ENCODE peak calls at places on chromosomes 12 and 14, in ten cellular contexts. One of them, this sample, is unnamed.

GRCh38 chr14:98069712-98070133 is 1202.3 kb downstream of the BCL11B start:
- DNase-seq in cardiac muscle cell: no peak
- DNase-seq in CD8-positive, alpha-beta T cell: no peak
- DNase-seq in A549: peak; percentile 4
- DNase-seq in tibial artery: no peak
- DNase-seq in IMR-90: no peak
- DNase-seq in body of pancreas: peak; percentile 14
- DNase-seq in neural progenitor cell: peak; percentile 42
- DNase-seq in CD4-positive, alpha-beta T cell: no peak
- DNase-seq in dorsolateral prefrontal cortex: no peak
- DNase-seq in this sample: no peak

GRCh38 chr12:88309546-88309945 is 167.4 kb downstream of the TMTC3 start:
- DNase-seq in A549: no peak
- DNase-seq in cardiac muscle cell: peak; percentile 59
- DNase-seq in CD4-positive, alpha-beta T cell: no peak
- DNase-seq in IMR-90: peak; percentile 83
- DNase-seq in body of pancreas: no peak
- DNase-seq in neural progenitor cell: no peak
- DNase-seq in CD8-positive, alpha-beta T cell: no peak
- DNase-seq in tibial artery: no peak
- DNase-seq in dorsolateral prefrontal cortex: no peak
- DNase-seq in this sample: no peak

GRCh38 chr12:89685363-89685972 is 23.2 kb downstream of the ATP2B1 start:
- DNase-seq in CD4-positive, alpha-beta T cell: no peak
- DNase-seq in A549: no peak
- DNase-seq in tibial artery: no peak
- DNase-seq in dorsolateral prefrontal cortex: no peak
- DNase-seq in cardiac muscle cell: no peak
- DNase-seq in body of pancreas: no peak
- DNase-seq in CD8-positive, alpha-beta T cell: no peak
- DNase-seq in IMR-90: no peak
- DNase-seq in neural progenitor cell: no peak
- DNase-seq in this sample: no peak

GRCh38 chr12:65824314-65824563 is at the start of gene HMGA2:
- DNase-seq in IMR-90: peak; percentile 84
- DNase-seq in cardiac muscle cell: no peak
- DNase-seq in tibial artery: no peak
- DNase-seq in CD4-positive, alpha-beta T cell: no peak
- DNase-seq in neural progenitor cell: no peak
- DNase-seq in dorsolateral prefrontal cortex: no peak
- DNase-seq in body of pancreas: peak; percentile 35
- DNase-seq in CD8-positive, alpha-beta T cell: no peak
- DNase-seq in A549: no peak
- DNase-seq in this sample: no peak

GRCh38 chr12:115419145-115419646 is 735.2 kb upstream of the TBX3 start:
- DNase-seq in A549: no peak
- DNase-seq in CD8-positive, alpha-beta T cell: no peak
- DNase-seq in dorsolateral prefrontal cortex: no peak
- DNase-seq in neural progenitor cell: no peak
- DNase-seq in IMR-90: no peak
- DNase-seq in CD4-positive, alpha-beta T cell: no peak
- DNase-seq in tibial artery: no peak
- DNase-seq in cardiac muscle cell: no peak
- DNase-seq in body of pancreas: no peak
- DNase-seq in this sample: no peak

GRCh38 chr14:24605435-24606190 is 3.9 kb downstream of the GZMH start:
- DNase-seq in CD8-positive, alpha-beta T cell: peak; percentile 75
- DNase-seq in body of pancreas: peak; percentile 29
- DNase-seq in cardiac muscle cell: no peak
- DNase-seq in CD4-positive, alpha-beta T cell: peak; percentile 68
- DNase-seq in IMR-90: no peak
- DNase-seq in A549: peak; percentile 23
- DNase-seq in neural progenitor cell: peak; percentile 53
- DNase-seq in dorsolateral prefrontal cortex: no peak
- DNase-seq in tibial artery: no peak
- DNase-seq in this sample: no peak

GRCh38 chr12:68113644-68114043 is 45.9 kb downstream of the IFNG start:
- DNase-seq in A549: peak; percentile 17
- DNase-seq in CD8-positive, alpha-beta T cell: peak; percentile 60
- DNase-seq in cardiac muscle cell: no peak
- DNase-seq in IMR-90: no peak
- DNase-seq in body of pancreas: no peak
- DNase-seq in neural progenitor cell: peak; percentile 22
- DNase-seq in tibial artery: no peak
- DNase-seq in dorsolateral prefrontal cortex: no peak
- DNase-seq in CD4-positive, alpha-beta T cell: no peak
- DNase-seq in this sample: no peak

GRCh38 chr14:61653507-61653906 is 41.8 kb upstream of the HIF1A start:
- DNase-seq in cardiac muscle cell: peak; percentile 84
- DNase-seq in tibial artery: no peak
- DNase-seq in IMR-90: peak; percentile 88
- DNase-seq in CD4-positive, alpha-beta T cell: no peak
- DNase-seq in dorsolateral prefrontal cortex: no peak
- DNase-seq in neural progenitor cell: no peak
- DNase-seq in A549: peak; percentile 21
- DNase-seq in CD8-positive, alpha-beta T cell: no peak
- DNase-seq in body of pancreas: no peak
- DNase-seq in this sample: no peak

GRCh38 chr12:19499030-19499429 is 59.7 kb downstream of the AEBP2 start:
- DNase-seq in CD4-positive, alpha-beta T cell: no peak
- DNase-seq in A549: no peak
- DNase-seq in CD8-positive, alpha-beta T cell: no peak
- DNase-seq in dorsolateral prefrontal cortex: no peak
- DNase-seq in IMR-90: no peak
- DNase-seq in neural progenitor cell: no peak
- DNase-seq in tibial artery: no peak
- DNase-seq in cardiac muscle cell: no peak
- DNase-seq in body of pancreas: peak; percentile 22
- DNase-seq in this sample: no peak

GRCh38 chr14:69637503-69638030 is 26.2 kb downstream of the SUSD6 start:
- DNase-seq in tibial artery: no peak
- DNase-seq in cardiac muscle cell: no peak
- DNase-seq in IMR-90: no peak
- DNase-seq in dorsolateral prefrontal cortex: no peak
- DNase-seq in A549: no peak
- DNase-seq in neural progenitor cell: peak; percentile 56
- DNase-seq in body of pancreas: no peak
- DNase-seq in CD8-positive, alpha-beta T cell: no peak
- DNase-seq in CD4-positive, alpha-beta T cell: no peak
- DNase-seq in this sample: no peak

GRCh38 chr14:23557521-23557920 is 1.4 kb downstream of the THTPA start:
- DNase-seq in body of pancreas: no peak
- DNase-seq in neural progenitor cell: no peak
- DNase-seq in CD4-positive, alpha-beta T cell: no peak
- DNase-seq in A549: no peak
- DNase-seq in CD8-positive, alpha-beta T cell: no peak
- DNase-seq in cardiac muscle cell: no peak
- DNase-seq in tibial artery: no peak
- DNase-seq in IMR-90: no peak
- DNase-seq in dorsolateral prefrontal cortex: no peak
- DNase-seq in this sample: no peak
- H3K27ac ChIP-seq in body of pancreas: no peak overlapping the region
- H3K27ac ChIP-seq in neural progenitor cell: no peak overlapping the region
- H3K27ac ChIP-seq in CD4-positive, alpha-beta T cell: peak overlapping the region; percentile 5
- H3K27ac ChIP-seq in A549: peak overlapping the region; percentile 98
- H3K27ac ChIP-seq in CD8-positive, alpha-beta T cell: no peak overlapping the region
- H3K27ac ChIP-seq in cardiac muscle cell: no peak overlapping the region
- H3K27ac ChIP-seq in tibial artery: peak overlapping the region; percentile 95
- H3K27ac ChIP-seq in IMR-90: no peak overlapping the region
- H3K27ac ChIP-seq in dorsolateral prefrontal cortex: peak overlapping the region; percentile 7
- H3K27ac ChIP-seq in this sample: no peak overlapping the region

GRCh38 chr12:6065131-6065871 is 59.2 kb downstream of the VWF start:
- DNase-seq in A549: no peak
- DNase-seq in IMR-90: no peak
- DNase-seq in dorsolateral prefrontal cortex: no peak
- DNase-seq in tibial artery: no peak
- DNase-seq in CD4-positive, alpha-beta T cell: no peak
- DNase-seq in cardiac muscle cell: no peak
- DNase-seq in body of pancreas: no peak
- DNase-seq in CD8-positive, alpha-beta T cell: no peak
- DNase-seq in neural progenitor cell: no peak
- DNase-seq in this sample: no peak

GRCh38 chr12:6065872-6066217 is 58.6 kb downstream of the VWF start:
- DNase-seq in CD4-positive, alpha-beta T cell: no peak
- DNase-seq in tibial artery: no peak
- DNase-seq in dorsolateral prefrontal cortex: peak; percentile 47
- DNase-seq in CD8-positive, alpha-beta T cell: no peak
- DNase-seq in IMR-90: no peak
- DNase-seq in neural progenitor cell: no peak
- DNase-seq in A549: no peak
- DNase-seq in cardiac muscle cell: no peak
- DNase-seq in body of pancreas: no peak
- DNase-seq in this sample: no peak

GRCh38 chr12:6066651-6067050 is 57.8 kb downstream of the VWF start:
- DNase-seq in cardiac muscle cell: no peak
- DNase-seq in IMR-90: no peak
- DNase-seq in neural progenitor cell: no peak
- DNase-seq in CD8-positive, alpha-beta T cell: no peak
- DNase-seq in body of pancreas: no peak
- DNase-seq in tibial artery: no peak
- DNase-seq in dorsolateral prefrontal cortex: no peak
- DNase-seq in A549: no peak
- DNase-seq in CD4-positive, alpha-beta T cell: no peak
- DNase-seq in this sample: no peak

GRCh38 chr12:6068226-6068625 is 56.2 kb downstream of the VWF start:
- DNase-seq in IMR-90: no peak
- DNase-seq in CD8-positive, alpha-beta T cell: no peak
- DNase-seq in body of pancreas: no peak
- DNase-seq in neural progenitor cell: no peak
- DNase-seq in tibial artery: no peak
- DNase-seq in dorsolateral prefrontal cortex: no peak
- DNase-seq in A549: no peak
- DNase-seq in cardiac muscle cell: no peak
- DNase-seq in CD4-positive, alpha-beta T cell: no peak
- DNase-seq in this sample: no peak

DNA sequence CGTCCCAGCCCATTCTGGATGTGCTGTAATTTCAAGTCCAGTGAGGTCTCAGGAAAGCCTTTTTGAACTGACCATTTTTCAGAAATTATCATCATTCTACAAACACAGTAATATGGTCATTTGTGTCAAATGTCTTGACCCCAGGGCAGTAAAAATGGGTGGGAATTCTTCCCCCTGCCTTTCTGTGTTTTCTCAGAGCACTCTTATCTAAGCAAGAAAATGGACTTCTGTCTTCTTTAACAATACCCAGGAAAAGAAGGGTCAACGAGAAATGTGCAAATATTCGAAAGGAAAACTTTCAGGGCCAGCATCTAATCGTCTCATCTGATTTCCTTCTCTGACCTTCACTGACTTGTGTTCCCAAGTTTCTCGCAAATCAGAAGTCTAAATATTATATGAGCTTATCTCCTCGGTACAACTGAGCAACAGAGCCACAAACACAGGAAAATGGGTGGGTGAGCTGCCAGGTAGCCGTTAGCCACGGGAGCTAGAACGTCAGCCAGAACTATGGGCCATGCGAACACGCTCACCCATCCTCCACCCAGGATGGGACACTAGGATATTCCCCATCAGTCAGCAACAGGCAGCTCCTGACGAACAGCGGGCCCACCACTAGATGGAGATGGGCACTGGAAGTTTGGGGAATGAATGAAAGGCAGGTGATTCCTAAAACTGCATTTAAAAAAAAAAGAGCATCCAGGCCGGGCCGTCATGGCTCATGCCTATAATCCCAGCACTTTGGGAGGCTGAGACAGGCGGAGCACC is 57.1 kb downstream of the VWF start:
- DNase-seq in cardiac muscle cell: peak; percentile 42
- DNase-seq in body of pancreas: no peak
- DNase-seq in IMR-90: peak; percentile 28
- DNase-seq in dorsolateral prefrontal cortex: no peak
- DNase-seq in neural progenitor cell: peak; percentile 72
- DNase-seq in A549: peak; percentile 69
- DNase-seq in tibial artery: no peak
- DNase-seq in CD8-positive, alpha-beta T cell: no peak
- DNase-seq in CD4-positive, alpha-beta T cell: no peak
- DNase-seq in this sample: no peak
- H3K27ac ChIP-seq in cardiac muscle cell: no peak overlapping the region
- H3K27ac ChIP-seq in body of pancreas: no peak overlapping the region
- H3K27ac ChIP-seq in IMR-90: no peak overlapping the region
- H3K27ac ChIP-seq in dorsolateral prefrontal cortex: no peak overlapping the region
- H3K27ac ChIP-seq in neural progenitor cell: no peak overlapping the region
- H3K27ac ChIP-seq in A549: no peak overlapping the region
- H3K27ac ChIP-seq in tibial artery: no peak overlapping the region
- H3K27ac ChIP-seq in CD8-positive, alpha-beta T cell: no peak overlapping the region
- H3K27ac ChIP-seq in CD4-positive, alpha-beta T cell: no peak overlapping the region
- H3K27ac ChIP-seq in this sample: no peak overlapping the region

GRCh38 chr12:93109794-93110203 is 180.7 kb upstream of the EEA1 start:
- DNase-seq in neural progenitor cell: no peak
- DNase-seq in body of pancreas: no peak
- DNase-seq in cardiac muscle cell: no peak
- DNase-seq in CD4-positive, alpha-beta T cell: no peak
- DNase-seq in A549: no peak
- DNase-seq in tibial artery: no peak
- DNase-seq in CD8-positive, alpha-beta T cell: no peak
- DNase-seq in dorsolateral prefrontal cortex: no peak
- DNase-seq in IMR-90: no peak
- DNase-seq in this sample: no peak
- H3K27ac ChIP-seq in neural progenitor cell: no peak overlapping the region
- H3K27ac ChIP-seq in body of pancreas: no peak overlapping the region
- H3K27ac ChIP-seq in cardiac muscle cell: peak overlapping the region; percentile 8
- H3K27ac ChIP-seq in CD4-positive, alpha-beta T cell: no peak overlapping the region
- H3K27ac ChIP-seq in A549: no peak overlapping the region
- H3K27ac ChIP-seq in tibial artery: no peak overlapping the region
- H3K27ac ChIP-seq in CD8-positive, alpha-beta T cell: no peak overlapping the region
- H3K27ac ChIP-seq in dorsolateral prefrontal cortex: peak overlapping the region; percentile 2
- H3K27ac ChIP-seq in IMR-90: no peak overlapping the region
- H3K27ac ChIP-seq in this sample: no peak overlapping the region

GRCh38 chr12:116558280-116559079 is 701 bp upstream of the MAP1LC3B2 start:
- DNase-seq in CD8-positive, alpha-beta T cell: no peak
- DNase-seq in dorsolateral prefrontal cortex: no peak
- DNase-seq in body of pancreas: no peak
- DNase-seq in cardiac muscle cell: no peak
- DNase-seq in CD4-positive, alpha-beta T cell: no peak
- DNase-seq in tibial artery: no peak
- DNase-seq in neural progenitor cell: no peak
- DNase-seq in A549: no peak
- DNase-seq in IMR-90: no peak
- DNase-seq in this sample: no peak
- H3K27ac ChIP-seq in CD8-positive, alpha-beta T cell: no peak overlapping the region
- H3K27ac ChIP-seq in dorsolateral prefrontal cortex: peak overlapping the region; percentile 72
- H3K27ac ChIP-seq in body of pancreas: peak overlapping the region; percentile 61
- H3K27ac ChIP-seq in cardiac muscle cell: no peak overlapping the region
- H3K27ac ChIP-seq in CD4-positive, alpha-beta T cell: peak overlapping the region; percentile 59
- H3K27ac ChIP-seq in tibial artery: no peak overlapping the region
- H3K27ac ChIP-seq in neural progenitor cell: no peak overlapping the region
- H3K27ac ChIP-seq in A549: peak overlapping the region; percentile 65
- H3K27ac ChIP-seq in IMR-90: no peak overlapping the region
- H3K27ac ChIP-seq in this sample: peak overlapping the region; percentile 19

This sample was measured in caudate nucleus.